ENCODE peak calls at places on chromosomes 13 and 19, in eight cellular contexts. N, Q, Z, M, R, O, G and X are unnamed samples.

GRCh38 chr13:99577934-99578917 is 77.0 kb downstream of the TM9SF2 start:
- DNase-seq in N (no peak), Q (no peak), Z (no peak), M (peak), R (peak), O (no peak), G (no peak), X (no peak)

GRCh38 chr13:80342541-80343371 is 1.8 kb upstream of the SPRY2 start:
- DNase-seq in N (peak), Q (peak), Z (no peak), M (peak), R (peak), O (peak), G (no peak), X (peak)

GRCh38 chr13:48493851-48494250 is 39.0 kb downstream of the RCBTB2 start:
- DNase-seq in N (no peak), Q (no peak), Z (no peak), M (no peak), R (no peak), O (no peak), G (no peak), X (no peak)

GRCh38 chr13:35930665-35931631 is 200.2 kb downstream of the DCLK1 start:
- DNase-seq in N (peak), Q (no peak), Z (no peak), M (no peak), R (no peak), O (no peak), G (no peak), X (no peak)

GRCh38 chr13:42369071-42369795 is 97.3 kb downstream of the AKAP11 start:
- DNase-seq in N (no peak), Q (no peak), Z (no peak), M (no peak), R (no peak), O (peak), G (no peak), X (no peak)

GRCh38 chr19:50333235-50333736 is 4.1 kb upstream of the KCNC3 start:
- DNase-seq in N (peak), Q (peak), Z (peak), M (peak), R (no peak), O (peak), G (peak), X (peak)

GRCh38 chr19:31633014-31633413 is 283.8 kb upstream of the TSHZ3 start:
- DNase-seq in N (no peak), Q (no peak), Z (no peak), M (no peak), R (no peak), O (no peak), G (no peak), X (no peak)

GRCh38 chr19:12721656-12722565 is 1.8 kb downstream of the TNPO2 start:
- DNase-seq in N (peak), Q (no peak), Z (no peak), M (peak), R (peak), O (peak), G (no peak), X (peak)

GRCh38 chr19:15464394-15465385 is at the start of gene RASAL3:
- DNase-seq in N (peak), Q (no peak), Z (no peak), M (no peak), R (no peak), O (peak), G (no peak), X (no peak)

GRCh38 chr13:112703449-112703848 is 13.6 kb downstream of the ATP11A start:
- DNase-seq in N (no peak), Q (no peak), Z (no peak), M (no peak), R (no peak), O (no peak), G (no peak), X (no peak)

GRCh38 chr13:22736768-22737092 is 444.0 kb upstream of the SGCG start:
- DNase-seq in N (no peak), Q (no peak), Z (no peak), M (no peak), R (no peak), O (no peak), G (no peak), X (no peak)